ENCODE peak calls at places on chromosomes 16 and 17, in nine cellular contexts. X, V, G, J, N, F, P, T and I are unnamed samples. For H3K4me1, the result is how much of the 10 kb centered on the place peaks cover.

GRCh38 chr17:7747586-7747985 is 30.0 kb downstream of the DNAH2 start:
- DNase-seq in N (no peak), J (no peak), T (no peak), X (peak), G (no peak), P (no peak), V (no peak), F (no peak), I (no peak)

GRCh38 chr16:3020247-3020603 is at the start of gene TNFRSF12A:
- DNase-seq in J (peak), N (no peak), P (peak), X (peak), T (peak), F (peak), V (peak), G (peak), I (peak)

GRCh38 chr16:66070140-66070887 is 296.2 kb upstream of the CDH5 start:
- DNase-seq in V (peak), J (peak), T (no peak), X (peak), G (peak), P (no peak), F (peak), N (no peak), I (peak)

GRCh38 chr16:84885024-84885910 is 65.5 kb downstream of the CRISPLD2 start:
- DNase-seq in F (no peak), T (no peak), V (no peak), P (no peak), X (no peak), G (no peak), N (no peak), J (no peak), I (peak)

GRCh38 chr16:66457888-66458287 is 30.8 kb downstream of the BEAN1 start:
- DNase-seq in P (no peak), N (no peak), X (no peak), F (no peak), V (no peak), J (no peak), G (no peak), T (peak), I (no peak)

GRCh38 chr17:17921192-17922082 is 50.8 kb downstream of the TOM1L2 start:
- DNase-seq in V (no peak), G (no peak), N (no peak), X (peak), J (no peak), T (peak), P (peak), F (no peak), I (peak)

GRCh38 chr16:54204756-54205155 is 81.8 kb downstream of the IRX3 start:
- DNase-seq in T (no peak), J (no peak), F (no peak), V (no peak), G (no peak), X (no peak), N (no peak), P (no peak), I (no peak)

GRCh38 chr17:17098426-17099035 is 56.3 kb downstream of the MPRIP start:
- DNase-seq in N (no peak), V (peak), J (peak), G (no peak), F (no peak), T (no peak), P (no peak), X (peak), I (no peak)

GRCh38 chr17:4771519-4772234 is at the start of gene TM4SF5:
- DNase-seq in T (peak), X (no peak), G (peak), N (no peak), F (no peak), J (no peak), P (no peak), V (no peak), I (no peak)

GRCh38 chr17:38907930-38908675 is 17.3 kb upstream of the LASP1NB start:
- DNase-seq in T (no peak), X (no peak), G (peak), V (no peak), F (no peak), J (peak), P (no peak), N (no peak), I (no peak)

GRCh38 chr17:38906429-38907172 is 18.8 kb upstream of the LASP1NB start:
- DNase-seq in X (no peak), F (no peak), V (no peak), G (peak), P (no peak), N (no peak), T (no peak), J (peak), I (no peak)

GRCh38 chr17:38904892-38905291 is 20.5 kb upstream of the LASP1NB start:
- DNase-seq in P (no peak), V (no peak), T (no peak), N (no peak), X (no peak), G (no peak), F (no peak), J (no peak), I (no peak)

GRCh38 chr17:38903404-38903803 is 22.0 kb upstream of the LASP1NB start:
- DNase-seq in F (no peak), G (no peak), N (no peak), J (no peak), P (no peak), X (no peak), V (no peak), T (no peak), I (no peak)

DNA sequence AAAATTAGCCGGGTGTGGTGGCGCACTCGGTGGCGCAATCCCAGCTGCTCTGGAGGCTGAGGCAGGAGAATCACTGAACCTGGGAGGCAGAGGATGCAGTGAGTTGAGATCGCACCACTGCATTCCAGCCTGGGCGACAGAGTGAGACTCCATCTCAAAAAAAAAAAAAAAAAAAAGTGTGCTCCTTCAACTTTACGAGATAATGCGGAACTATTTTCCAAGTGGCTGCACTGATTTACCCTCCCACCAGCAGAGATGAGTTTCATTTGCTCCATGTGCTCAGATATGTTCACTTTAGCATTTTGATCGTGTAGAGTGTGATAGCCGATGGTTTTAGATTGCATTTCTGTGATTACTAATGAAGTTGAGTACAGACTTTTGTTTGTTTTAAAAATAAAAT is 20.0 kb upstream of the LASP1NB start:
- DNase-seq in J (peak), N (no peak), X (no peak), F (no peak), T (no peak), G (no peak), V (no peak), P (no peak), I (no peak)
- H3K4me1 ChIP-seq in J (under half), N (under half), X (under half), F (half or more), T (under half), G (under half), V (under half), P (under half), I (under half)

GRCh38 chr17:57354669-57355068 is 98.3 kb downstream of the MSI2 start:
- DNase-seq in T (no peak), V (no peak), G (no peak), X (no peak), N (no peak), P (no peak), F (no peak), J (no peak), I (no peak)
- H3K4me1 ChIP-seq in T (under half), V (under half), G (under half), X (under half), N (under half), P (under half), F (under half), J (under half), I (under half)

GRCh38 chr17:64216385-64217248 is 46.4 kb downstream of the TEX2 start:
- DNase-seq in X (peak), P (peak), T (no peak), G (peak), F (no peak), J (peak), V (peak), N (no peak), I (peak)
- H3K4me1 ChIP-seq in X (under half), P (under half), T (under half), G (under half), F (under half), J (under half), V (under half), N (under half), I (under half)

DNA sequence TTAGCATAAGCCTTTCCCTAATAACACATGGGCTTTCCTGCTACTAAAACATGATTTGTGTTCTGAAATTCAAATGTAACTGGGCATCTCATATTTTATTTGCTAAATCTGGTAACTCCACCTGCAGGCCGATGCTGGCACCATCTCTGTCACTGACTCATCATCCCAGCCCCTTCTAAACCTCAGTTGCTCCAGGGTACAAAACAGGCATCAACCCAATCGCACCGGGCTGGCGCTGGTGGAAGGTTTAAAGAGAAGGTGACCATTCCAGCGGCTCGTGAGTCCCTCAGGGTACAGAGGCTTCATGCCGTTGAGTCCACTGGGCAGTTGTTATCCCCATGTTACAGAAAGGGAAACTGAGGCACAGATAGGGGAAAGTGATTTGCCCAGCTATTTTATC is 27.1 kb downstream of the PPL start:
- DNase-seq in T (no peak), X (no peak), N (no peak), G (no peak), J (no peak), V (no peak), F (no peak), P (no peak), I (no peak)
- H3K4me1 ChIP-seq in T (under half), X (under half), N (under half), G (under half), J (under half), V (under half), F (under half), P (under half), I (under half)

DNA sequence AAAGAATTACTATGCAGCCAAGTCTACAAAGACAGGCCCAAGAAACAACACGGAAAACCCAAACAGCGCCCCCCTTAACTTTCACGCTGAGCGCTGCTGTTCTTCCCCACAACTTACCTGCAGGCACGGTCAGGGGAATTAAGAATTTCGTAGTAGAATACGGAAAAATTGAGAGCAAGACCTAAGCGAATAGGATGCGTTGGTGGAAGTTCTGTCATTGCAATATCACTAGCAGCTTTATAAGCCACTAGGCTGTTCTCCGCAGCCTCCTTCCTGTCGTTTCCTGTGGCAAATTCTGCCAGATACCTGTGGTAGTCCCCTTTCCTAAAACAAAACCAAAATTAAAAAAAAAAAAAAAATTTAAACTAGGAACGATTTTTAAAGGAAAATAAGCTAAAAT is 39.0 kb downstream of the YWHAE start:
- DNase-seq in V (no peak), X (no peak), G (no peak), N (no peak), J (no peak), T (no peak), P (no peak), F (no peak), I (no peak)
- H3K4me1 ChIP-seq in V (under half), X (under half), G (under half), N (under half), J (half or more), T (under half), P (under half), F (half or more), I (under half)

GRCh38 chr17:27082775-27083154 is 211.1 kb upstream of the WSB1 start:
- DNase-seq in V (no peak), J (no peak), X (no peak), T (no peak), F (no peak), N (no peak), P (no peak), G (no peak), I (no peak)

GRCh38 chr17:27086526-27086925 is 207.4 kb upstream of the WSB1 start:
- DNase-seq in P (no peak), X (no peak), T (no peak), N (no peak), V (no peak), F (no peak), J (no peak), G (no peak), I (no peak)

GRCh38 chr17:27083408-27084185 is 210.3 kb upstream of the WSB1 start:
- DNase-seq in J (no peak), F (no peak), X (no peak), V (no peak), P (no peak), G (no peak), T (no peak), N (no peak), I (no peak)

GRCh38 chr17:27087935-27088766 is 205.8 kb upstream of the WSB1 start:
- DNase-seq in P (no peak), X (no peak), G (no peak), V (no peak), T (no peak), J (no peak), N (no peak), F (no peak), I (no peak)

GRCh38 chr17:27085517-27085916 is 208.4 kb upstream of the WSB1 start:
- DNase-seq in P (no peak), J (no peak), X (no peak), T (no peak), F (no peak), N (no peak), V (no peak), G (no peak), I (no peak)
- H3K4me1 ChIP-seq in P (under half), J (under half), X (under half), T (under half), F (under half), N (under half), V (under half), G (under half), I (under half)